ENCODE peak calls at places on chromosomes 3 and 15, in four cellular contexts. F is GM23338, P is fibroblast of villous mesenchyme, T is Calu3. E is an unnamed sample.

GRCh38 chr3:101676219-101676764 is 640 bp downstream of the ZBTB11 start:
- DNase-seq in T (peak; percentile 98), P (peak; percentile 97), F (peak; percentile 98), E (peak; percentile 98)

GRCh38 chr3:99751649-99752048 is 66.0 kb upstream of the CMSS1 start:
- DNase-seq in F (no peak), P (peak; percentile 51), T (no peak), E (peak; percentile 81)

GRCh38 chr15:48966595-48967301 is 3.0 kb upstream of the SHC4 start:
- DNase-seq in T (peak; percentile 11), F (no peak), P (peak; percentile 55), E (peak; percentile 57)

GRCh38 chr3:170003881-170004356 is 33.9 kb upstream of the GPR160 start:
- DNase-seq in P (no peak), T (no peak), F (no peak), E (no peak)

GRCh38 chr3:135905058-135905724 is 60.3 kb upstream of the PPP2R3A start:
- DNase-seq in F (peak; percentile 42), T (peak; percentile 40), P (peak; percentile 25), E (peak; percentile 40)

GRCh38 chr3:71389911-71390573 is 193.5 kb downstream of the FOXP1 start:
- DNase-seq in F (peak; percentile 71), P (no peak), T (peak; percentile 28), E (peak; percentile 58)

GRCh38 chr3:55702822-55703221 is 215.7 kb upstream of the WNT5A start:
- DNase-seq in P (no peak), T (no peak), F (no peak), E (no peak)

GRCh38 chr15:89455535-89455934 is 40.8 kb downstream of the RHCG start:
- DNase-seq in P (no peak), T (no peak), F (no peak), E (no peak)

GRCh38 chr3:100042144-100042543 is 72.2 kb downstream of the FILIP1L start:
- DNase-seq in T (no peak), F (no peak), P (peak; percentile 94), E (peak; percentile 89)

GRCh38 chr15:49923671-49924070 is 195.4 kb downstream of the ATP8B4 start:
- DNase-seq in T (no peak), F (no peak), P (no peak), E (no peak)

DNA sequence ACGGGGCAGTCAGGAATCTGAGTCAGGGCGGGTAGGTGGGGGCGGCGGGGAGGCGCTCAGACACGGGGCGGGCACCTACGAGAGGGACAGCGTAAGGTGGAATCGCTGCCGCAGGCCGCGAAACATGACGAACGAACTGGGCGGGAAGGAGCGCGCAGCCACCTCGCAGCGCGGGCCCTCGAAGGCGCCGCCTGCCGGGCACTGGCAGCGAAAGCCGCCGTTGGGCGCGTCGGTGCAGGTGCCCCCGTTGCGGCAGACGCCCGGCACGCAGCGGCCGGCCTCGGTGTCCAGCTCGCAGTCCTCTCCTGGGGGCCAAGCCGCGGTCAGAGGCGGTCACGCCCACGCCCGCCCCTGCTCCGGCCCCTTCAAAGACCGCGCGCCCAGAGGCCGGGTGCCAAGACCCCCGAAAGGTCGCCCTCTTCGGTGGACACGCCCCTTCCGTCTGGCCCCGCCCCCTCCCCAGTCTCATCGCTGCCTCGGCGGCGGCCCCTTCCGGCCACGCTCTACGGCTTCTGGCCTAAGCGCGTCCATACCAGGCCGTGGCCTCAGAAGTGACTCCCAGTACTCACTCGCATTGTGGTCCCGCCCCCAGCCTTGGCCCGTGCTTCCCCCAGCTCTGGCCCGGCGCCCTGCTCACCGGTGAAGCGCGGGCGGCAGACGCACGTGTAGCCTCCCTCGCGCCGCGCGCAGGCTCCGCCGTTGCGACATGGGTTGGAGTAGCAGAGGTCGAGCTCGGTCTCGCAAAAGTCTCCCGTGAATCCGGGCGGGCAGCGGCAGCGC is 6.4 kb downstream of the CELSR3 start:
- DNase-seq in P (peak; percentile 84), F (peak; percentile 96), T (no peak), E (peak; percentile 77)
- TF ChIP-seq CTCF in P (peak; percentile 59), F (peak; percentile 75), T (no peak), E (no peak)

GRCh38 chr3:53813229-53813628 is 33.0 kb downstream of the CHDH start:
- DNase-seq in T (no peak), P (no peak), F (no peak), E (no peak)

GRCh38 chr3:53816430-53816829 is 29.8 kb downstream of the CHDH start:
- DNase-seq in P (no peak), F (no peak), T (no peak), E (no peak)

GRCh38 chr3:53813876-53814275 is 32.3 kb downstream of the CHDH start:
- DNase-seq in F (no peak), P (no peak), T (no peak), E (no peak)

GRCh38 chr3:53815651-53816050 is 30.6 kb downstream of the CHDH start:
- DNase-seq in T (no peak), P (no peak), F (no peak), E (no peak)

DNA sequence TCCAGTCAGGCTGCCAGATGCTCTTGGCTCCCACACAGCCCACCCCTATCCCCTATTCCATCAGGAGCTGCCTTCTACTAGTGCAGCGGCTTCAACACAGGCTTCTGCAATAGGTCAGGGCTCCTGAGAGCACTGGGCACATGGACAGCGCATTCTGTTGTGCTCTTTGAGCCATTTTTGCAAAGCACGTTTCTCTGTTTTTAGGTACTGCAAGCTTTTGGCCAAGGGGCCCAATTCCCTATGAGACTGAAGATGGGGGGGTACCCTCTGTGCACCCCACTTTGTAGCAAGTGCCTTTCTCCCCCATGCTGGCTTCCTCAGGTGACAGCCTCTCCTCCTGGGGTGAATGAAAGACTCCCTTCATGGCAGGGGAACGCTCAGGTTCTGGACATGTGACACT is 31.2 kb downstream of the CHDH start:
- DNase-seq in T (no peak), F (no peak), P (no peak), E (no peak)
- TF ChIP-seq CTCF in T (no peak), F (no peak), P (no peak), E (no peak)

DNA sequence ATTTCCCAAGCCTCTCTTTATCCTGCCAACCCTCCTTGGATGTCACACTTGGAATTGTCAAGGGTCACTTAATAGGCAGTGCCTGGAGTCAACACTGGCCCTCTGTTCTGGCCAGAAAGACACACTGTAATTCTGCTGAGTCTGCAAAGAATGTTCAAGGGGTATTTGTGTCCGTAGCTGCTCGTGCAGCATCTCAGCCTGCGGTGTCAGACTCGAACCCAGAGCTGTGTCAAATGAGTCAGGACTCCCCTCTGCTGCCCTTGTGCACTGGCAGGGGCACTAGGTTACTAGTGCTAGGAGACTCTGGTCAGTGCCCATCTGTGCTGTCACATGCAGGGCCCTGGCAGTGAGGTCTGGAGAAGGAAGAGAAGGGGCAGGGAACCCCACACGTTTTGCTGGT is 795 bp upstream of the AHSG start:
- DNase-seq in F (no peak), T (no peak), P (no peak), E (no peak)
- TF ChIP-seq CTCF in F (no peak), T (no peak), P (no peak), E (no peak)

GRCh38 chr15:23645379-23646164 is 2.1 kb downstream of the MAGEL2 start:
- DNase-seq in P (no peak), T (no peak), F (peak; percentile 84), E (no peak)
- TF ChIP-seq CTCF in P (no peak), T (no peak), F (peak; percentile 73), E (no peak)

GRCh38 chr3:65952842-65953241 is 85.9 kb downstream of the MAGI1 start:
- DNase-seq in P (no peak), T (no peak), F (no peak), E (no peak)
- TF ChIP-seq CTCF in P (no peak), T (no peak), F (no peak), E (no peak)

E was measured in cardiac fibroblast.